ENCODE peak calls at places on chromosomes 4 and X, in four cellular contexts. J is HepG2, K is sigmoid colon, N is spleen. I is an unnamed sample.

GRCh38 chr4:122508083-122508482 is 51.6 kb upstream of the IL2 start:
- DNase-seq in J (no peak), K (no peak), N (no peak), I (no peak)

GRCh38 chrX:139823806-139824205 is 109.0 kb downstream of the ATP11C start:
- DNase-seq in J (no peak), K (no peak), N (no peak), I (no peak)

GRCh38 chr4:139208404-139208945 is 31.5 kb upstream of the ELF2 start:
- DNase-seq in J (peak), K (peak), N (no peak), I (no peak)

GRCh38 chr4:26235500-26235899 is 85.3 kb upstream of the RBPJ start:
- DNase-seq in J (no peak), K (peak), N (no peak), I (no peak)

GRCh38 chr4:158159718-158160094 is 13.1 kb downstream of the GASK1B start:
- DNase-seq in J (no peak), K (no peak), N (no peak), I (no peak)

GRCh38 chr4:124206779-124207605 is 505.5 kb downstream of the ANKRD50 start:
- DNase-seq in J (no peak), K (no peak), N (no peak), I (no peak)

GRCh38 chr4:66640216-66640615 is 905.1 kb downstream of the CENPC start:
- DNase-seq in J (no peak), K (no peak), N (no peak), I (no peak)

GRCh38 chrX:104324871-104325585 is 70.3 kb upstream of the ESX1 start:
- DNase-seq in J (no peak), K (no peak), N (no peak), I (no peak)

GRCh38 chrX:50432760-50433377 is 37.8 kb downstream of the DGKK start:
- DNase-seq in J (peak), K (no peak), N (no peak), I (no peak)

GRCh38 chr4:54215379-54216072 is 13.6 kb upstream of the PDGFRA start:
- DNase-seq in J (no peak), K (no peak), N (no peak), I (no peak)

GRCh38 chrX:11724122-11725017 is 33.7 kb upstream of the MSL3 start:
- DNase-seq in J (peak), K (no peak), N (no peak), I (no peak)

GRCh38 chr4:1887065-1887464 is 15.9 kb downstream of the NSD2 start:
- DNase-seq in J (no peak), K (no peak), N (no peak), I (no peak)

GRCh38 chr4:169723207-169723606 is 34.5 kb downstream of the HPF1 start:
- DNase-seq in J (peak), K (no peak), N (no peak), I (no peak)

GRCh38 chr4:80252953-80253352 is 13.5 kb upstream of the FGF5 start:
- DNase-seq in J (no peak), K (no peak), N (no peak), I (no peak)

GRCh38 chr4:120071192-120071795 is 4.6 kb upstream of the MAD2L1 start:
- DNase-seq in J (peak), K (no peak), N (peak), I (no peak)

GRCh38 chr4:27176400-27176799 is 315.8 kb downstream of the STIM2 start:
- DNase-seq in J (peak), K (no peak), N (no peak), I (no peak)

GRCh38 chrX:69124108-69124507 is 41.1 kb downstream of the PJA1 start:
- DNase-seq in J (no peak), K (no peak), N (no peak), I (no peak)

GRCh38 chr4:163273922-163274321 is 58.5 kb downstream of the NPY1R start:
- DNase-seq in J (no peak), K (no peak), N (no peak), I (no peak)

GRCh38 chr4:143559757-143560147 is 46.2 kb downstream of the SMARCA5 start:
- DNase-seq in J (no peak), K (peak), N (peak), I (no peak)

GRCh38 chr4:180513076-180513475 is 1730.1 kb upstream of the TENM3 start:
- DNase-seq in J (no peak), K (no peak), N (no peak), I (no peak)

GRCh38 chr4:153217440-153217839 is 13.2 kb downstream of the TRIM2 start:
- DNase-seq in J (no peak), K (no peak), N (no peak), I (no peak)

GRCh38 chrX:124343016-124343415 is 3.3 kb upstream of the SH2D1A start:
- DNase-seq in J (no peak), K (no peak), N (no peak), I (no peak)

GRCh38 chr4:105923507-105924238 is 28.4 kb downstream of the NPNT start:
- DNase-seq in J (no peak), K (no peak), N (no peak), I (no peak)

GRCh38 chr4:133394971-133395627 is 246.0 kb downstream of the PCDH10 start:
- DNase-seq in J (no peak), K (no peak), N (peak), I (no peak)

GRCh38 chr4:163161536-163162205 is 5.0 kb downstream of the NAF1 start:
- DNase-seq in J (peak), K (no peak), N (no peak), I (no peak)

GRCh38 chr4:40337081-40337480 is 1.9 kb downstream of the CHRNA9 start:
- DNase-seq in J (no peak), K (no peak), N (no peak), I (no peak)

GRCh38 chr4:138311771-138312535 is 69.8 kb upstream of the SLC7A11 start:
- DNase-seq in J (no peak), K (no peak), N (no peak), I (no peak)

GRCh38 chr4:38150766-38151165 is 190.6 kb downstream of the PTTG2 start:
- DNase-seq in J (no peak), K (no peak), N (no peak), I (no peak)

GRCh38 chr4:17584502-17585213 is 7.7 kb downstream of the LAP3 start:
- DNase-seq in J (no peak), K (no peak), N (no peak), I (no peak)

GRCh38 chr4:1412376-1413220 is 6.4 kb upstream of the NKX1-1 start:
- DNase-seq in J (no peak), K (no peak), N (no peak), I (peak)

GRCh38 chr4:53536328-53536727 is 55.0 kb downstream of the LNX1 start:
- DNase-seq in J (no peak), K (no peak), N (no peak), I (no peak)

GRCh38 chr4:13162886-13163285 is 321.3 kb downstream of the RAB28 start:
- DNase-seq in J (no peak), K (no peak), N (no peak), I (no peak)

GRCh38 chr4:118969359-118969758 is 80.7 kb downstream of the SYNPO2 start:
- DNase-seq in J (peak), K (peak), N (no peak), I (no peak)

GRCh38 chr4:156336516-156336915 is 382.9 kb upstream of the CTSO start:
- DNase-seq in J (no peak), K (no peak), N (no peak), I (no peak)

GRCh38 chr4:91935217-91935616 is 368.5 kb upstream of the GRID2 start:
- DNase-seq in J (peak), K (no peak), N (no peak), I (no peak)

GRCh38 chr4:173399016-173399415 is at the start of gene SCRG1:
- DNase-seq in J (no peak), K (peak), N (no peak), I (no peak)

GRCh38 chrX:34901761-34902160 is 40.8 kb upstream of the FAM47B start:
- DNase-seq in J (no peak), K (no peak), N (no peak), I (no peak)

GRCh38 chrX:12825801-12826200 is 34.6 kb downstream of the PRPS2 start:
- DNase-seq in J (no peak), K (no peak), N (no peak), I (no peak)

GRCh38 chr4:16217300-16218051 is 8.8 kb downstream of the TAPT1 start:
- DNase-seq in J (no peak), K (no peak), N (no peak), I (no peak)

GRCh38 chrX:71617742-71618141 is 569 bp downstream of the CXCR3 start:
- DNase-seq in J (no peak), K (no peak), N (no peak), I (no peak)

GRCh38 chrX:71618303-71618721 is at the start of gene CXCR3:
- DNase-seq in J (no peak), K (no peak), N (peak), I (no peak)

GRCh38 chrX:71615954-71616353 is 2.4 kb downstream of the CXCR3 start:
- DNase-seq in J (no peak), K (peak), N (no peak), I (no peak)

GRCh38 chrX:71615056-71615455 is 3.3 kb downstream of the CXCR3 start:
- DNase-seq in J (no peak), K (peak), N (no peak), I (no peak)

GRCh38 chrX:71616672-71617529 is 1.4 kb downstream of the CXCR3 start:
- DNase-seq in J (peak), K (no peak), N (peak), I (no peak)
- TF ChIP-seq POLR2A in J (no peak), K (no peak), N (no peak), I (no peak)

DNA sequence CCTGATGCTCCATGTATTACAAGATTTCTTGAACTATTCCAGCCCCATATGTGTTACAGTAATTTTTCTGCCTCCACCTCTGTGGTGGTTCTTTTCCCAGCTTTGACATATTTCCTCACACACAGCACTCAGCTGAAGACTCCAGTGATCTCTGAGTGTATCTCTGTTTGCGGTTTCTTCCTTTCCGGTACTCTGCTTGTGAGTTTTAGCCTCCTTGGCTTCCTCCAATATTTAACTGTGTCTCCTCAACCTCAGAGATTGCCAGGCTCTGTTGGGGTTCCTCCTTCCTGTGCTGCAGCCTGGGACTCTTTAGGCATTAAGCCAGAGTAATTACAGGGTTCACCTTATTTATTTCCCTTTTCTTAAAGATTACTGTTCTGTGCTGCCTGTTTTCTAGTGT is 73.2 kb downstream of the NFKB1 start:
- DNase-seq in J (no peak), K (no peak), N (no peak), I (no peak)
- TF ChIP-seq POLR2AphosphoS5 in J (no peak), K (no peak), N (no peak), I (no peak)

GRCh38 chr4:189940178-189941004 is at the start of gene FRG1:
- DNase-seq in J (peak), K (peak), N (peak), I (peak)
- TF ChIP-seq POLR2A in J (peak), K (peak), N (no peak), I (no peak)

GRCh38 chr4:175891863-175892262 is 79.8 kb upstream of the GPM6A start:
- DNase-seq in J (peak), K (no peak), N (no peak), I (no peak)
- TF ChIP-seq POLR2AphosphoS5 in J (no peak), K (no peak), N (no peak), I (no peak)

DNA sequence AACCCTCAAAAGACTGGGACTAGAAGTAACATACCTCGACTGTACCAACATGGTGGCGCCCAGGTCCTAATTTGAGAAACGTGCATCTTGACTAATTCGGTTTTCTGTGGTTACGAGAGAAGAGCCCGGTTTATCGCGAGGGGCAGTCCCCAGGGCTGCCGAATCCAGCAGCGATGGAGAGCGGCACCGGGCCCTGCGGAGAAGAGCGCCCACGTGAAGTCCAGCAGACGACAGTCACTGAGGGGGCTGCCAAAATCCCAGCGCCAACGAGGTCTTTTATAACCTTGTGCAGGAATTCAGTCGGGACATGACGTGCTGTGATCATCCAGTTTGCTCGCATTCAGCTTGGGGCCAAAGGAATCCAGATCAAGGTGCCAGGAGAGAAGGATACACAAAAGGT is 187.5 kb upstream of the SLITRK2 start:
- DNase-seq in J (no peak), K (no peak), N (peak), I (no peak)
- TF ChIP-seq POLR2A in J (no peak), K (no peak), N (no peak), I (no peak)

DNA sequence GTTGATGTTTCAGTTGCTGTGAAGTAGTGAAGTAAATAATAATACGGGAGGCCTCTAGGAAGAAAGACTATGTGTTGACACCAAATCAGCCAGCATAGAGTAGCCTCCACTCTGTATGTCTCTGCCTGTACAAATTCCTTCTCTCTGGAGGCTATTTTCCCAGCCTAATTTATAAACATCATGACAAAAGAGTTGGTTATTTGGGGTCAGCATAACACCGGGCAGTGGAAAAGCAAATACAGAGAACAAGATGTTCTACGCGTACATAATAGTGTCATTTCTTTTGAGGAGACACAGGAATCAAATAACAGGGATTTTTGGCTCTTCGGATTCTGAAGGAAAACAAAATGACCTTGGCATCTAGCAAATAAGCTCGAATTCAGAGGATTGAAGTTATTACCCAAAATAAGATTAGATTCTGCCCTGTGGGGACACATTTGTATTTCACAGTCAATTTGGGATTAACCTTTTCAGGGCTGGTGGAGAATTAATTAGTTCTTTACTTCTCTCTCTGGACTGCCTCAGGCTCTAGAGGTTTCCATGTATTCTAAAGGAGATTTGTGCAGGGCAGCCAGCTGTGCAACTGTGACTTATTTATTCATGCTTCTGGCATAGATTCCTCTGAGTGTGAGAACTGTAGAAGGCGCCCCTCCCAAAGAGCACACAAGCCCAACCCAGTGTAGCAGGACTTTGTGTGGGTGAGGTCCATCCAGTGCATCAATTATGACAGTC is 14.1 kb upstream of the SYTL4 start:
- DNase-seq in J (no peak), K (peak), N (no peak), I (no peak)
- TF ChIP-seq POLR2AphosphoS5 in J (no peak), K (peak), N (no peak), I (no peak)

DNA sequence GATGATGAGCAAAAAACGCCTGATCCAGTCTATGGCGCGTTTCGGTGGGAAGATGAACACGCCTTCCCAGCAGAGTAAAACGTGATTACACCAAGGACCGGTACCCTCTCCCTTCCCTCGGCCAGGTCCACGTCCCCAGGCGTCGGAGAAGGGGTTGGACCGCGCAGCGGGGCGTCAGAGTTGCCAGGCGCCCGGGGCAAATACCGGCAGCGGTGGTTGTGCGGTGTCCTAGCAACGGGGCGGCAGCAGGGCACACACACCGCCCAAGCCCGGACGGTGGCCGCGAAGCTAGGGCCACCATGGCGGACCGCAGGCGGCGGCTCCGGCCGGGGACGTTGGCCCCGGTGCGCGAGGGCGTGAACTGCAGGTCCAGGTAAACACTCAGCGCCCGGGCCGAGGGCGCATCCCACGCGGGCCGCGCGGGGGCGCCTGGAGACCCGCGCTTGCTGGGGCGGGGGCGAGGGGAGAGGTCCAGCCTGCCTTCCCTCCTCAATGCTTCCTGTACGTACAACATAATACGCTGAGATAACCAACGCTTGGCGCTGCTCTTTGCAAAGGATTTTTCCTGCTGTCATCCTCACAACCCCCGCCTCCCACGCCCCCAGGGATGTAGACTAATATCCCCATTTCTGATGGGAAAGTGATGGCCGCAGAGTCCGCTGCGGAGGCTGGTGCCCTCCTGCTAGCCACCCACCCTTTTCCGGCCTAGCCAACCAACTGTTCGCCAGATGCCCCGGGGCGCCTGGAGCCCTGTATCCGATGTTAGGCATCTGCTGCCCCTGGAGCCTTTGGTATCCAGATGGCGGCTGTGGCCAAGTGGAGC is at the start of gene FAM47E:
- DNase-seq in J (peak), K (peak), N (peak), I (no peak)
- TF ChIP-seq POLR2A in J (no peak), K (no peak), N (no peak), I (no peak)

DNA sequence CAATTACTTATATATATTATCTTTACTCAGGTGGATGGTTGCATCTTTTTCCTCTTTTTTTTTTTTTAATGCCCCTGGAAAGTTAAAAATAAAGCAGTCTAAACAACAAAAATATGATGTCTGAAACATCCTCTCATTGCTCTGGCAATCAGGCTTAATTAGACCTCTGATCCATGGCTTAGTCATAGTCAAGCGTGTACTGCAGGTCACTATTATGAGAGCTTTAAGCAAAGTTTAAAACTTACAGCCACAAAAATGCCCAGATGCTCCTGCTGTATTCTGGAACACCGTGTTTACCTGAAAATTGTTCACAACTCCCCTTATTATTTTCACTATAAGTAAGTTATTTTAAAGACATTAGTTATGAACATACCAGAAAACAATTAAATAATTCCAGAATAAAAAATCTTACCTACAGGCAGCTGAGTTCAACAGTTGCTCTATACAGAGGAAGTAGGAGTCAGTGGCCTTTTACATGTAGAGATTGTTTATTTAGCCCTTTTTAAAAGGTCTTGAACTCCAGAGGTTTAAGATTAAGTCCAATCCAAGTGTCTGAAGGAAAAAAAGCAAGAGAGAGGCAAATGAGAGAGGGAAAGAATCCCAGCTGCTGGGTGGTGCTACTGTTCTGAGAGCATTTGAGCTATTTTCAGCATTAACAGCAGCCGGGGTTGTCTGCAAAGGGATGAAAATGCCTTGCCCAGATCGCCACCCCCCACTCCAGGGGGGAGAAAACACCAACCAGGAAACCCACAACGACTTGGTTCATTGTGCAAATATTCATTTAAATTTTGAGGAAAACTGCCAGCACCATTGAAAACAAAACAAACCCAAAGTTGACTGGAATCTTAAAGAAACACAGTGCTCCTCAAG is 36.9 kb downstream of the SORBS2 start:
- DNase-seq in J (no peak), K (no peak), N (no peak), I (no peak)
- TF ChIP-seq POLR2AphosphoS5 in J (no peak), K (no peak), N (no peak), I (no peak)

I was measured in vagina.